ENCODE peak calls at places on chromosomes 12 and 14, in nine cellular contexts. J, C, V, K, O, N, I, G and Z are unnamed samples.

GRCh38 chr14:44041700-44042099 is 465.4 kb downstream of the FSCB start:
- DNase-seq in G (no peak), N (no peak), I (no peak), O (no peak), C (no peak), J (no peak), V (no peak), K (no peak), Z (no peak)

GRCh38 chr12:124402281-124403066 is 107.6 kb downstream of the RFLNA start:
- DNase-seq in J (no peak), C (no peak), V (no peak), I (no peak), K (peak; percentile 71), N (no peak), O (no peak), G (no peak), Z (no peak)

GRCh38 chr12:57146925-57147640 is at the start of gene LRP1-AS:
- DNase-seq in J (no peak), G (no peak), N (no peak), O (no peak), V (no peak), C (no peak), K (no peak), I (no peak), Z (no peak)

GRCh38 chr12:47362131-47362686 is 282.4 kb upstream of the AMIGO2 start:
- DNase-seq in O (no peak), J (no peak), G (no peak), V (no peak), K (no peak), C (no peak), N (no peak), I (no peak), Z (no peak)

GRCh38 chr14:99735189-99736135 is 51.4 kb downstream of the CYP46A1 start:
- DNase-seq in O (no peak), J (peak; percentile 52), V (no peak), G (no peak), I (no peak), K (no peak), N (peak; percentile 64), C (no peak), Z (no peak)

GRCh38 chr12:6684609-6685008 is 4.6 kb downstream of the ZNF384 start:
- DNase-seq in I (no peak), N (no peak), O (no peak), V (no peak), K (no peak), C (peak; percentile 40), G (peak; percentile 50), J (no peak), Z (no peak)

GRCh38 chr12:48640854-48641253 is 41.2 kb downstream of the KANSL2 start:
- DNase-seq in N (no peak), J (no peak), I (no peak), V (no peak), C (no peak), K (no peak), G (no peak), O (no peak), Z (no peak)

GRCh38 chr12:64943686-64944085 is 119.2 kb downstream of the TBC1D30 start:
- DNase-seq in I (no peak), N (no peak), V (no peak), C (no peak), J (no peak), G (peak; percentile 87), O (peak; percentile 63), K (no peak), Z (no peak)

GRCh38 chr12:88633312-88633711 is 53.0 kb upstream of the KITLG start:
- DNase-seq in K (no peak), N (no peak), J (no peak), C (no peak), G (no peak), O (no peak), I (no peak), V (no peak), Z (no peak)

GRCh38 chr12:57735952-57736742 is 2.4 kb downstream of the AGAP2 start:
- DNase-seq in C (no peak), G (peak; percentile 49), I (no peak), V (no peak), N (no peak), J (no peak), O (peak; percentile 41), K (peak; percentile 83), Z (no peak)

GRCh38 chr12:6180300-6181051 is 19.7 kb upstream of the CD9 start:
- DNase-seq in I (peak; percentile 36), C (no peak), K (peak; percentile 63), J (peak; percentile 89), G (peak; percentile 80), O (peak; percentile 62), V (no peak), N (peak; percentile 90), Z (no peak)

GRCh38 chr12:11712491-11712890 is 63.0 kb downstream of the ETV6 start:
- DNase-seq in I (no peak), G (no peak), J (no peak), C (no peak), O (no peak), V (no peak), N (no peak), K (no peak), Z (no peak)

GRCh38 chr14:61462566-61463195 is 141.3 kb downstream of the PRKCH start:
- DNase-seq in C (no peak), O (peak; percentile 13), I (peak; percentile 71), G (peak; percentile 95), N (no peak), J (no peak), K (no peak), V (no peak), Z (no peak)

GRCh38 chr12:54579696-54580333 is 8.6 kb downstream of the PPP1R1A start:
- DNase-seq in G (peak; percentile 82), I (peak; percentile 45), K (peak; percentile 96), V (peak; percentile 87), N (peak; percentile 95), J (peak; percentile 91), C (peak; percentile 90), O (peak; percentile 90), Z (peak; percentile 84)

GRCh38 chr14:77062261-77062660 is 33.8 kb upstream of the IRF2BPL start:
- DNase-seq in N (no peak), I (no peak), V (no peak), J (peak; percentile 51), C (no peak), O (no peak), G (no peak), K (no peak), Z (no peak)

GRCh38 chr14:55245657-55246268 is 25.5 kb upstream of the FBXO34 start:
- DNase-seq in N (no peak), K (no peak), J (no peak), O (peak; percentile 27), G (peak; percentile 47), I (peak; percentile 22), V (no peak), C (peak; percentile 13), Z (peak; percentile 16)

GRCh38 chr14:99819514-99819913 is 26.3 kb downstream of the EML1 start:
- DNase-seq in G (no peak), C (no peak), N (no peak), I (no peak), K (no peak), J (no peak), V (no peak), O (no peak), Z (no peak)

GRCh38 chr12:26188132-26188531 is 7.2 kb upstream of the SSPN start:
- DNase-seq in I (peak; percentile 75), C (no peak), G (peak; percentile 39), N (no peak), V (no peak), J (no peak), O (peak; percentile 52), K (no peak), Z (no peak)

GRCh38 chr14:68716698-68717097 is 76.2 kb downstream of the ZFP36L1 start:
- DNase-seq in K (no peak), C (no peak), O (no peak), I (no peak), N (no peak), G (no peak), J (no peak), V (no peak), Z (no peak)

GRCh38 chr14:73686901-73687300 is 27.3 kb downstream of the PNMA1 start:
- DNase-seq in K (no peak), V (no peak), I (no peak), N (no peak), J (no peak), C (no peak), G (peak; percentile 62), O (no peak), Z (no peak)

GRCh38 chr14:61355892-61356325 is 34.5 kb downstream of the PRKCH start:
- DNase-seq in J (peak; percentile 67), I (peak; percentile 96), C (peak; percentile 45), N (no peak), O (peak; percentile 6), K (no peak), G (peak; percentile 74), V (no peak), Z (no peak)

GRCh38 chr14:71474291-71474690 is 457.9 kb upstream of the RGS6 start:
- DNase-seq in V (no peak), K (no peak), O (no peak), C (no peak), G (no peak), J (no peak), I (no peak), N (no peak), Z (no peak)

GRCh38 chr14:103699901-103700752 is 15.1 kb downstream of the XRCC3 start:
- DNase-seq in N (peak; percentile 78), C (no peak), V (no peak), G (no peak), J (peak; percentile 63), K (no peak), O (no peak), I (no peak), Z (no peak)

GRCh38 chr14:89493877-89494634 is 77.0 kb upstream of the FOXN3 start:
- DNase-seq in I (no peak), C (no peak), J (peak; percentile 24), N (no peak), O (no peak), V (no peak), K (no peak), G (peak; percentile 29), Z (peak; percentile 38)

GRCh38 chr12:87253157-87253556 is 776.0 kb downstream of the C12orf50 start:
- DNase-seq in N (no peak), G (peak; percentile 8), C (no peak), J (no peak), I (peak; percentile 26), K (no peak), V (no peak), O (no peak), Z (no peak)

GRCh38 chr12:78359530-78359929 is 505.0 kb upstream of the SYT1 start:
- DNase-seq in G (peak; percentile 20), J (no peak), V (no peak), O (peak; percentile 44), N (no peak), K (no peak), C (no peak), I (no peak), Z (no peak)

GRCh38 chr12:109033239-109034196 is 12.7 kb upstream of the SVOP start:
- DNase-seq in O (no peak), K (no peak), N (no peak), J (no peak), G (no peak), C (no peak), I (no peak), V (no peak), Z (no peak)

GRCh38 chr12:61414470-61414869 is 845.7 kb upstream of the USP15 start:
- DNase-seq in V (no peak), K (no peak), G (no peak), J (no peak), N (no peak), O (no peak), C (no peak), I (peak; percentile 36), Z (no peak)

GRCh38 chr12:127655691-127656090 is 611.3 kb upstream of the TMEM132C start:
- DNase-seq in N (no peak), V (no peak), I (no peak), C (no peak), O (peak; percentile 68), J (no peak), G (no peak), K (no peak), Z (no peak)

GRCh38 chr12:106227641-106228319 is 20.0 kb downstream of the CKAP4 start:
- DNase-seq in N (no peak), C (no peak), V (no peak), I (peak; percentile 89), O (no peak), K (no peak), J (no peak), G (peak; percentile 24), Z (no peak)

GRCh38 chr14:79044894-79045624 is 874.9 kb downstream of the NRXN3 start:
- DNase-seq in O (no peak), V (no peak), J (no peak), G (peak; percentile 6), N (no peak), I (peak; percentile 98), K (no peak), C (no peak), Z (no peak)